ENCODE peak calls at places on chromosomes 4 and X, in six cellular contexts. F, H, U, C, V and I are unnamed samples.
A peak's percentile ranks its signal among the peaks of the same experiment; 100 is the strongest.

GRCh38 chrX:25015486-25016360 is at the start of gene ARX:
- DNase-seq in F (peak; percentile 91), C (peak; percentile 42), V (peak; percentile 43), U (peak; percentile 43), H (no peak), I (no peak)

GRCh38 chr4:76644831-76645485 is 209.9 kb downstream of the SHROOM3 start:
- DNase-seq in V (no peak), F (no peak), U (no peak), C (no peak), H (no peak), I (peak; percentile 28)

GRCh38 chrX:88612870-88613329 is 134.1 kb upstream of the CPXCR1 start:
- DNase-seq in V (peak; percentile 1), H (no peak), F (no peak), U (no peak), C (no peak), I (no peak)

GRCh38 chr4:162241857-162242256 is 78.1 kb upstream of the FSTL5 start:
- DNase-seq in F (no peak), C (no peak), V (peak; percentile 27), U (no peak), H (no peak), I (no peak)

GRCh38 chrX:104270916-104271512 is 16.3 kb upstream of the ESX1 start:
- DNase-seq in V (peak; percentile 1), H (no peak), C (peak; percentile 22), F (peak; percentile 11), U (peak; percentile 39), I (peak; percentile 75)

GRCh38 chrX:47854474-47854873 is 17.8 kb downstream of the ZNF81 start:
- DNase-seq in F (no peak), H (no peak), V (no peak), U (no peak), C (peak; percentile 13), I (no peak)

GRCh38 chr4:6369924-6370645 is 100.4 kb downstream of the WFS1 start:
- DNase-seq in U (no peak), H (no peak), V (no peak), C (no peak), F (peak; percentile 40), I (no peak)

GRCh38 chr4:5757536-5757935 is 46.5 kb downstream of the EVC start:
- DNase-seq in C (no peak), V (no peak), F (no peak), U (no peak), H (no peak), I (no peak)

GRCh38 chrX:30493348-30493747 is 84.2 kb downstream of the TASL start:
- DNase-seq in F (no peak), V (no peak), C (no peak), H (no peak), U (no peak), I (no peak)

GRCh38 chr4:848803-849477 is 23.0 kb upstream of the CPLX1 start:
- DNase-seq in U (no peak), C (no peak), V (no peak), H (no peak), F (no peak), I (no peak)

GRCh38 chr4:26342328-26343040 is 21.7 kb downstream of the RBPJ start:
- DNase-seq in F (peak; percentile 13), C (peak; percentile 95), H (no peak), U (peak; percentile 7), V (peak; percentile 9), I (peak; percentile 18)

GRCh38 chrX:148504412-148504950 is 4.1 kb downstream of the AFF2 start:
- DNase-seq in V (peak; percentile 2), H (no peak), F (no peak), C (no peak), U (no peak), I (no peak)
- TF ChIP-seq BHLHE40 in V (no peak), H (no peak), F (no peak), C (no peak), U (no peak), I (no peak)

GRCh38 chrX:23870041-23870440 is 37.7 kb downstream of the APOO start:
- DNase-seq in U (no peak), H (no peak), F (no peak), V (no peak), C (no peak), I (no peak)
- TF ChIP-seq BHLHE40 in U (no peak), H (no peak), F (no peak), V (no peak), C (no peak), I (no peak)

GRCh38 chrX:53481093-53481492 is 46.9 kb upstream of the HSD17B10 start:
- DNase-seq in U (peak; percentile 32), H (no peak), F (peak; percentile 28), V (no peak), C (no peak), I (no peak)
- TF ChIP-seq BHLHE40 in U (no peak), H (no peak), F (no peak), V (no peak), C (no peak), I (no peak)

DNA sequence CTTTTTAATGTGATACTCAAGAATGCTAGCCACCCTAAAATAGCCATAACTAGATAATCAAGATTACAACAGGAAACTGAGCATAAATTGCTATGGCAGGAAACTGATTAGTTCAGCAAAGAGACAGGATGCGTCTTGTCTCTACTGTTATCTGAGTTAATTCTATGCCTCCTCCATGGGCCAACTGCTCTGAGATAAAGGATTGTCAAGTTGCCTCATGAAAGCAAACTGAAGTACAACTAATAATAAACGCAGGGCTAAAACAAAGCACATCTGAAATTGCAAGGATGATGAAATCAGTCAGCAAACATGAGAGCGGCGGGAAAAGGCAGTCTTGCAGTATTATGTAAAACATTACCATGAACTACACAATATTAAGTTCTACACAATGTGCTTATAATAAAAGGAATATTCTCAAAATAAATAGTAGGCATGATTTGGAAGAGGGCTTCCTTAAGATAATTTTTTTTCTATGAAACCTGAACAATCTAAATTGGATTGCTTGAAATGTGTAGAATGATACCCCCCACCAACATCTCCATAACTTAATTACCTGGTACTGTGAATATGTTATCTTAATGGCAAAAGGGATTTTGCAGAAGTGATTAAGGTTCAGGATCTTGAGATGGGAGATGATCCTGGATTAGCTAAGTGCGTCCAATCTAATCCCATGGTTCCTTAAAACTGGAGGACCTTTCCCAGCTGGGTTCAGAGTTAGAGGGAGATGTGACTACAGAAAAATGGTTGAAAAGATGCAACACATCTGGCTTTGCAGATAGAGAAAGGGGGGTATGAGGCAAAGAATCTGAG is 65.9 kb downstream of the ANTXR2 start:
- DNase-seq in H (no peak), C (peak; percentile 73), F (peak; percentile 12), V (peak; percentile 76), U (no peak), I (no peak)
- TF ChIP-seq BHLHE40 in H (no peak), C (no peak), F (no peak), V (no peak), U (no peak), I (no peak)

GRCh38 chr4:7964459-7964858 is 24.8 kb upstream of the AFAP1 start:
- DNase-seq in F (no peak), H (no peak), C (no peak), U (no peak), V (no peak), I (no peak)
- TF ChIP-seq BHLHE40 in F (no peak), H (no peak), C (no peak), U (no peak), V (no peak), I (no peak)

GRCh38 chrX:119984652-119985051 is 41.1 kb upstream of the NKAP start:
- DNase-seq in C (no peak), F (no peak), V (no peak), U (no peak), H (no peak), I (no peak)
- TF ChIP-seq BHLHE40 in C (no peak), F (no peak), V (no peak), U (no peak), H (no peak), I (no peak)